ENCODE peak calls at places on chromosomes 12 and 14, in seven cellular contexts. H, Q, K, P, T, W and M are unnamed samples.

GRCh38 chr12:94062796-94063635 is 85.4 kb upstream of the PLXNC1 start:
- DNase-seq in Q (no peak), W (no peak), P (no peak), K (no peak), H (no peak), T (no peak), M (no peak)

GRCh38 chr12:5478081-5478706 is 46.3 kb downstream of the NTF3 start:
- DNase-seq in T (no peak), Q (no peak), K (no peak), H (no peak), P (no peak), W (no peak), M (no peak)

GRCh38 chr12:58537278-58537677 is 383.0 kb downstream of the LRIG3 start:
- DNase-seq in W (no peak), P (peak), H (peak), T (no peak), K (no peak), Q (no peak), M (no peak)

GRCh38 chr12:66934289-66934688 is 255.4 kb upstream of the GRIP1 start:
- DNase-seq in Q (no peak), W (no peak), T (no peak), H (no peak), K (no peak), P (no peak), M (no peak)

GRCh38 chr12:79012616-79013015 is 148.0 kb downstream of the SYT1 start:
- DNase-seq in T (no peak), K (no peak), W (no peak), P (no peak), H (no peak), Q (no peak), M (no peak)

GRCh38 chr14:88551936-88552565 is 2.8 kb downstream of the PTPN21 start:
- DNase-seq in Q (no peak), K (peak), T (no peak), P (peak), W (no peak), H (no peak), M (peak)

GRCh38 chr14:93017341-93017797 is 94.4 kb downstream of the CHGA start:
- DNase-seq in W (no peak), T (no peak), H (no peak), Q (no peak), P (no peak), K (no peak), M (no peak)

GRCh38 chr12:49808686-49809368 is 19.4 kb downstream of the NCKAP5L start:
- DNase-seq in W (no peak), K (no peak), H (no peak), Q (no peak), T (no peak), P (no peak), M (no peak)

GRCh38 chr12:104667139-104667538 is 210.4 kb downstream of the CHST11 start:
- DNase-seq in H (no peak), W (no peak), Q (no peak), T (no peak), P (peak), K (no peak), M (no peak)